ENCODE peak calls at places on chromosomes 4 and X, in ten cellular contexts. S is ovary, R is lower lobe of right lung, J is cardiac muscle cell, E is upper lobe of right lung, L is hepatocyte, T is dorsolateral prefrontal cortex, X is K562, I is pancreas, P is tibial nerve. G is an unnamed sample. For H3K27me3, the result is how much of the 10 kb centered on the place peaks cover.

GRCh38 chr4:123580981-123581664 is 184.5 kb downstream of the SPRY1 start:
- DNase-seq in X (peak), L (no peak), P (no peak), T (no peak), R (no peak), E (no peak), I (no peak), J (no peak), S (no peak), G (no peak)

GRCh38 chr4:156781852-156782251 is 189.7 kb downstream of the PDGFC start:
- DNase-seq in J (no peak), X (no peak), R (no peak), E (no peak), L (no peak), P (no peak), I (no peak), S (no peak), T (no peak), G (no peak)

GRCh38 chr4:186216465-186217024 is 10.8 kb upstream of the KLKB1 start:
- DNase-seq in S (no peak), P (no peak), I (no peak), E (no peak), R (no peak), L (no peak), J (peak), X (no peak), T (no peak), G (no peak)

GRCh38 chr4:123364906-123365305 is 31.7 kb upstream of the SPRY1 start:
- DNase-seq in L (no peak), J (no peak), S (no peak), X (no peak), I (no peak), T (no peak), E (no peak), R (no peak), P (no peak), G (no peak)

GRCh38 chr4:150664935-150665334 is 83.0 kb downstream of the MAB21L2 start:
- DNase-seq in R (no peak), T (no peak), I (no peak), J (peak), L (no peak), S (no peak), P (no peak), X (no peak), E (no peak), G (no peak)

GRCh38 chr4:151658959-151659593 is 101.7 kb downstream of the GATB start:
- DNase-seq in P (no peak), X (no peak), R (no peak), J (peak), L (no peak), S (no peak), E (no peak), T (no peak), I (no peak), G (no peak)

GRCh38 chr4:73606465-73606974 is 13.7 kb downstream of the RASSF6 start:
- DNase-seq in L (peak), I (no peak), P (no peak), X (no peak), E (no peak), S (no peak), R (no peak), J (no peak), T (no peak), G (no peak)

GRCh38 chr4:126616795-126617194 is 1016.0 kb upstream of the INTU start:
- DNase-seq in R (no peak), S (no peak), X (no peak), L (no peak), J (no peak), I (no peak), E (no peak), T (no peak), P (no peak), G (no peak)

GRCh38 chr4:79178770-79179169 is 147.1 kb downstream of the NAA11 start:
- DNase-seq in R (no peak), L (no peak), P (no peak), X (no peak), I (no peak), E (no peak), J (peak), S (peak), T (no peak), G (peak)

GRCh38 chr4:124936427-124936826 is 223.9 kb upstream of the ANKRD50 start:
- DNase-seq in P (no peak), E (no peak), L (no peak), R (peak), J (peak), X (no peak), T (no peak), I (peak), S (peak), G (no peak)

GRCh38 chr4:110902500-110902899 is 279.6 kb upstream of the PITX2 start:
- DNase-seq in S (no peak), I (no peak), X (no peak), P (no peak), J (no peak), T (no peak), E (no peak), R (no peak), L (no peak), G (no peak)

GRCh38 chr4:130131536-130131935 is 1035.6 kb downstream of the C4orf33 start:
- DNase-seq in T (no peak), P (no peak), R (no peak), L (no peak), S (no peak), E (no peak), J (no peak), X (no peak), I (no peak), G (no peak)

GRCh38 chrX:80513620-80514019 is 93.4 kb downstream of the TENT5D start:
- DNase-seq in E (no peak), T (no peak), I (no peak), P (no peak), X (peak), R (no peak), L (no peak), J (no peak), S (no peak), G (no peak)

GRCh38 chrX:13250831-13251612 is 68.8 kb downstream of the ATXN3L start:
- DNase-seq in J (peak), X (no peak), T (no peak), E (no peak), P (no peak), L (peak), I (no peak), R (no peak), S (peak), G (peak)

GRCh38 chr4:165928601-165929000 is 55.6 kb downstream of the TLL1 start:
- DNase-seq in X (no peak), P (no peak), R (no peak), T (no peak), J (no peak), I (no peak), L (no peak), E (no peak), S (no peak), G (no peak)

GRCh38 chr4:84492290-84492689 is 6.8 kb downstream of the NKX6-1 start:
- DNase-seq in L (no peak), P (no peak), J (no peak), I (no peak), E (no peak), S (no peak), X (no peak), T (no peak), R (no peak), G (no peak)

GRCh38 chr4:84493092-84493850 is 5.8 kb downstream of the NKX6-1 start:
- DNase-seq in P (no peak), J (peak), E (no peak), I (peak), X (peak), S (no peak), L (peak), R (no peak), T (no peak), G (no peak)

GRCh38 chr4:84494518-84494917 is 4.6 kb downstream of the NKX6-1 start:
- DNase-seq in L (no peak), E (no peak), I (no peak), T (no peak), R (no peak), S (no peak), J (no peak), P (no peak), X (no peak), G (no peak)

GRCh38 chr4:84491420-84491819 is 7.7 kb downstream of the NKX6-1 start:
- DNase-seq in L (no peak), E (no peak), R (no peak), I (no peak), X (no peak), J (no peak), S (no peak), P (no peak), T (no peak), G (no peak)

DNA sequence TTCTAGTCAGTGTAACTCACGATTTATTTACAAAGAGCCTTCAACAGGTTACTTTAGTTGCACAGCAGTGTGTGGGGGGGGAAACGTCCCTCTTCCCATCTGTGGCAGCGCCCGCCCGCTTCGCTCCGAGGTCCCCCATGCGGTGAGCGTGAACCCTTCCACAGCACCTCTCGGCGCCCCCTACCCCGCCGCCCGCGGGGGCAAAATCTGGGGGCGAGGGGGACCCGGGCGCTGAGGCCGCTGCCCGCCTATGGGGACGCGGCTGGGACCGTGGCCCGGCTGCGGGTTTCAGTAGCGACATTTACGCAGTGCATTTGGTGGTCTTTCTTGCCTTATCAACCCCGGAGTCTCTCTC is 6.4 kb downstream of the NKX6-1 start:
- DNase-seq in S (no peak), J (no peak), R (no peak), E (no peak), L (no peak), P (no peak), X (no peak), T (no peak), I (no peak), G (no peak)
- H3K27me3 ChIP-seq in S (under half), J (half or more), R (half or more), E (half or more), L (half or more), P (half or more), X (under half), T (half or more), I (under half), G (half or more)

GRCh38 chr4:118265312-118266144 is 87.3 kb downstream of the PRSS12 start:
- DNase-seq in X (no peak), P (no peak), I (peak), E (peak), J (peak), R (peak), S (peak), L (peak), T (no peak), G (no peak)
- H3K4me3 ChIP-seq in X (no peak), P (peak), I (peak), E (peak), J (peak), R (peak), S (peak), L (no peak), T (peak), G (peak)

DNA sequence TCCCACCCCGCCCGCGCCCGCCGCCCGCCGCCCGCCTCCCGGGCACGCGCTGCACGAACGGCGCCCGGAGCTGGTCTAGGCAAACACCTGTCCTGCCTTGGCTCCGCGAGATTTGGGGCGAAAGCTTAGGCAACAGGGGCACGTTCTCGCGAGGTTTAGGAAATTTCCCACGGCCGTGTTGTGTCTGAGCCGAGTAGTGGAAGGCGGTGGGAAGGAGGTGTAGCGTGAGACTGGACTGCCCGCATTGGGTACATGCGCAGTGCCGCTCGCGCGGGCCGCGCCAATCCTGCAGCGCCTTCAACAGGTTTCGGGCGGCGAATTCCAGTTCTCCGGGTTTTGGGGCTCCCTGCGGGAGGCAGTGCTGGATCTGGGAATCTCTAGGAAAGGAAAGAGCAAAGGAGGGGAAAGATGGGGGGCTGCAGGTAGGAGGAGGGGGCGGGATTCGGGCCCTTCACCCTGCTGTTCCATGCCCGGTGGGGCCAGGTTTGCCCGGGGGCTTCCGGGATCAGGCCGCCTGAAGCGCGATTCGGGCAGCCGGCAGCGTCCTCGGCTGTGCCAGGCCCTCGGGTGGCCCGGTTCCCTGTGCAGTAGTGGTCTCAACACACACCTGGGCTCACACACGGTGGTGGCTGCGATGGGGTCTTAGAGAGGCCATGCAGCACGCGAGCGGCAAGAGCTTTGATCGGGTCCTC is 1.2 kb upstream of the RBPJ start:
- DNase-seq in I (peak), T (peak), R (peak), E (peak), X (peak), S (peak), L (peak), P (peak), J (peak), G (peak)
- TF ChIP-seq CTCF in I (no peak), T (peak), R (no peak), E (no peak), X (no peak), S (no peak), L (no peak), P (no peak), J (no peak), G (peak)

DNA sequence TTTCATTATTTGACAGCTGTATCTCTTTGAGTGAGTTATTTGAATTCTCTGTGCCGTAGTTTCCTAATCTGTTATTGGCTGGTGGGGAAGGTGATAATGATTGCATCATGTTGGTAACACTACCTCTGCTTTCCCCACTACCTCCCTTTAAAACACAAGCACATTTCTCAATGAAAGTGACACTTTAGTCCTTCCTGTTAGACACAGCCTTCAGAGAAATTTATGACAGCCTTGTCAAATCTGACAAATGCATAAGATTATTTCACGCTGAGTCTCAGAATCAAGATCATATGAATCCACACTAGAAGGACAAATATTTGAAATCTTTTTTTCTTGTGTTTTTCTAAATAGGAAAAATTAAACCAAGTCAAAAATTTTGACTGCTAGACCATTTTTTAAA is 896.1 kb downstream of the CENPC start:
- DNase-seq in X (no peak), E (no peak), L (no peak), J (no peak), T (no peak), I (no peak), P (no peak), R (no peak), S (no peak), G (no peak)
- H3K27me3 ChIP-seq in X (under half), E (under half), L (under half), J (under half), T (under half), I (under half), P (under half), R (under half), S (under half), G (under half)

DNA sequence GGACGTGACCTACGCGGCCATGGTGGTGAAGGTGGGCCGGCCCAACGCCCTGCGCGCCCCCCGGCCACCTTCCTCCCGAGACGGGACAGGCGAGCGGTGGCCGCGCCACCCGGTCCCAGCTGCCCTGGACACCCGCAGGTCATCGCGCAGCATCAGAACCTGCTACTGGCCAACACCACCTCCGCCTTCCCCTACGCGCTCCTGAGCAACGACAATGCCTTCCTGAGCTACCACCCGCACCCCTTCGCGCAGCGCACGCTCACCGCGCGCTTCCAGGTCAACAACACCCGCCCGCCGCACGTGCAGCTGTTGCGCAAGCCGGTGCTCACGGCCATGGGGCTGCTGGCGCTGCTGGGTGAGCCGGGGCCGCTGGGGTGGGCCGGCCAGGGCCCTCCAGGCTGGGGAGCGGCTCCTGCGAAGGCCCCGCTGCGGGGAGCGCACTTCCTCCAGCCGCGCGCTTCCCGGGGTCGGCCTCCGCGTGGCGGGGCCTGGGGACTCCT is 9.0 kb upstream of the SLC26A1 start:
- DNase-seq in L (peak), T (no peak), I (no peak), E (peak), P (peak), R (peak), J (peak), S (peak), X (no peak), G (no peak)
- H3K4me3 ChIP-seq in L (no peak), T (no peak), I (no peak), E (no peak), P (no peak), R (peak), J (no peak), S (no peak), X (no peak), G (no peak)

GRCh38 chrX:63810746-63811145 is 25.7 kb upstream of the ARHGEF9 start:
- DNase-seq in I (no peak), T (no peak), L (no peak), S (no peak), X (no peak), P (no peak), E (no peak), R (no peak), J (no peak), G (no peak)

GRCh38 chrX:63809158-63809557 is 24.1 kb upstream of the ARHGEF9 start:
- DNase-seq in T (no peak), L (no peak), J (no peak), X (no peak), P (no peak), E (no peak), S (no peak), R (no peak), I (no peak), G (no peak)

DNA sequence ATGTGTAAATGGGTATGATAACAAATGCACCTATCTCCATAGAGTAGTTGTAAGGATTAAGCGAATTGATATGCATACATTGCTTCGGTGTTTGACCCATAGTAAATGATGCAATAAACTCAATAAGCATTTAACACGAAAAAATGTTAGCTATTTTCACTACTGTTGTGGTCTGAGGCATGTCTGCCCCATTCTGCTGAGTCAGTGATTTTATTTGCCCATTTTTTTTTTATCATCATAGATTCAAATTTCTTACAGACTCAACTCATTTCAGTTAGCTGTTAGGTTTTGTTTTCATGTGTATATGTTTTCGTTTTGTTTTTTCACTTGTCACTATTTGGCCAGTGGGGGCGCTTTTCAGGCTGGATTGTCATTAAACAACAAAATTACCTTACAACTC is 27.8 kb upstream of the ARHGEF9 start:
- DNase-seq in L (no peak), J (no peak), I (no peak), S (no peak), E (no peak), R (no peak), P (no peak), T (no peak), X (no peak), G (no peak)
- TF ChIP-seq CTCF in L (no peak), J (no peak), I (no peak), S (no peak), E (no peak), R (no peak), P (no peak), T (no peak), X (no peak), G (no peak)

GRCh38 chrX:153634236-153634635 is 12.8 kb upstream of the DUSP9 start:
- DNase-seq in R (no peak), I (no peak), E (no peak), L (no peak), T (peak), J (no peak), X (no peak), S (peak), P (no peak), G (peak)
- H3K27me3 ChIP-seq in R (under half), I (under half), E (under half), L (under half), T (half or more), J (under half), X (under half), S (under half), P (under half), G (under half)

GRCh38 chr4:59945716-59946115 is 1254.4 kb upstream of the ADGRL3 start:
- DNase-seq in L (no peak), I (no peak), X (no peak), T (no peak), E (no peak), P (no peak), S (no peak), R (no peak), J (no peak), G (no peak)
- H3K4me3 ChIP-seq in L (no peak), I (no peak), X (no peak), T (no peak), E (no peak), P (no peak), S (no peak), R (no peak), J (no peak), G (no peak)